ENCODE peak calls at places on chromosome 2, in four cellular contexts. G is DMS153; T is AG08396; V is effector memory CD8-positive, alpha-beta T cell. A is an unnamed sample.

GRCh38 chr2:146295080-146295670 is 1549.7 kb upstream of the ACVR2A start:
- DNase-seq in G (no peak), T (no peak), V (no peak), A (no peak)

GRCh38 chr2:65546406-65546805 is 114.0 kb upstream of the SPRED2 start:
- DNase-seq in G (no peak), V (no peak), T (no peak), A (no peak)

GRCh38 chr2:188404341-188405004 is 112.8 kb downstream of the GULP1 start:
- DNase-seq in G (no peak), T (peak), V (no peak), A (no peak)

GRCh38 chr2:148674063-148675020 is 29.8 kb downstream of the EPC2 start:
- DNase-seq in V (peak), G (no peak), T (no peak), A (no peak)

GRCh38 chr2:176126929-176127768 is 2.4 kb upstream of the HOXD8 start:
- DNase-seq in V (peak), T (peak), G (peak), A (peak)

GRCh38 chr2:61167587-61167986 is 5.6 kb downstream of the C2orf74 start:
- DNase-seq in G (no peak), V (no peak), T (no peak), A (no peak)

GRCh38 chr2:165382362-165382761 is 87.1 kb upstream of the CSRNP3 start:
- DNase-seq in T (no peak), V (no peak), G (no peak), A (no peak)

GRCh38 chr2:54871457-54872103 is 148.1 kb downstream of the EML6 start:
- DNase-seq in G (peak), V (no peak), T (no peak), A (peak)

A was measured in osteoblast.